ENCODE peak calls at places on chromosomes 5 and 9, in seven cellular contexts. One of them, this sample, is unnamed.
A peak's percentile ranks its signal among the peaks of the same experiment; 100 is the strongest.

GRCh38 chr5:180499684-180500083 is 5.5 kb downstream of the CNOT6 start:
- DNase-seq in lower leg skin: no peak
- DNase-seq in GM13976: no peak
- DNase-seq in AG04449: no peak
- DNase-seq in GM23338: no peak
- DNase-seq in CD8-positive, alpha-beta T cell: no peak
- DNase-seq in iPS-NIHi11: no peak
- DNase-seq in this sample: no peak

GRCh38 chr5:123874600-123875201 is 362.7 kb downstream of the CSNK1G3 start:
- DNase-seq in lower leg skin: no peak
- DNase-seq in iPS-NIHi11: no peak
- DNase-seq in GM13976: no peak
- DNase-seq in GM23338: peak; percentile 21
- DNase-seq in CD8-positive, alpha-beta T cell: no peak
- DNase-seq in AG04449: no peak
- DNase-seq in this sample: no peak

GRCh38 chr5:169828385-169828784 is 151.9 kb downstream of the INSYN2B start:
- DNase-seq in CD8-positive, alpha-beta T cell: no peak
- DNase-seq in lower leg skin: no peak
- DNase-seq in iPS-NIHi11: no peak
- DNase-seq in AG04449: no peak
- DNase-seq in GM13976: no peak
- DNase-seq in GM23338: no peak
- DNase-seq in this sample: no peak

GRCh38 chr9:93064392-93065124 is 6.1 kb downstream of the SUSD3 start:
- DNase-seq in lower leg skin: no peak
- DNase-seq in GM23338: no peak
- DNase-seq in iPS-NIHi11: no peak
- DNase-seq in CD8-positive, alpha-beta T cell: peak; percentile 89
- DNase-seq in GM13976: peak; percentile 93
- DNase-seq in AG04449: no peak
- DNase-seq in this sample: no peak

GRCh38 chr9:98045234-98046160 is 11.0 kb upstream of the NANS start:
- DNase-seq in iPS-NIHi11: no peak
- DNase-seq in lower leg skin: no peak
- DNase-seq in AG04449: no peak
- DNase-seq in GM23338: no peak
- DNase-seq in GM13976: no peak
- DNase-seq in CD8-positive, alpha-beta T cell: peak; percentile 34
- DNase-seq in this sample: no peak

GRCh38 chr5:57313716-57314115 is 139.9 kb downstream of the GPBP1 start:
- DNase-seq in GM13976: no peak
- DNase-seq in GM23338: no peak
- DNase-seq in lower leg skin: no peak
- DNase-seq in CD8-positive, alpha-beta T cell: no peak
- DNase-seq in iPS-NIHi11: no peak
- DNase-seq in AG04449: no peak
- DNase-seq in this sample: no peak

GRCh38 chr9:29656641-29657406 is 2083.5 kb upstream of the C9orf72 start:
- DNase-seq in GM23338: no peak
- DNase-seq in GM13976: no peak
- DNase-seq in AG04449: no peak
- DNase-seq in CD8-positive, alpha-beta T cell: no peak
- DNase-seq in lower leg skin: no peak
- DNase-seq in iPS-NIHi11: no peak
- DNase-seq in this sample: no peak

GRCh38 chr9:87530716-87531115 is 33.0 kb downstream of the DAPK1 start:
- DNase-seq in GM13976: no peak
- DNase-seq in lower leg skin: no peak
- DNase-seq in iPS-NIHi11: no peak
- DNase-seq in AG04449: no peak
- DNase-seq in GM23338: peak; percentile 55
- DNase-seq in CD8-positive, alpha-beta T cell: no peak
- DNase-seq in this sample: no peak

GRCh38 chr5:65262590-65263189 is 219.0 kb downstream of the ADAMTS6 start:
- DNase-seq in iPS-NIHi11: no peak
- DNase-seq in GM13976: no peak
- DNase-seq in lower leg skin: no peak
- DNase-seq in CD8-positive, alpha-beta T cell: no peak
- DNase-seq in GM23338: no peak
- DNase-seq in AG04449: peak; percentile 87
- DNase-seq in this sample: peak; percentile 69

GRCh38 chr9:127307802-127308201 is 43.2 kb downstream of the GARNL3 start:
- DNase-seq in GM13976: no peak
- DNase-seq in AG04449: no peak
- DNase-seq in CD8-positive, alpha-beta T cell: no peak
- DNase-seq in GM23338: no peak
- DNase-seq in lower leg skin: no peak
- DNase-seq in iPS-NIHi11: no peak
- DNase-seq in this sample: no peak

GRCh38 chr9:110638381-110638954 is 30.1 kb upstream of the MUSK start:
- DNase-seq in GM23338: peak; percentile 11
- DNase-seq in GM13976: no peak
- DNase-seq in CD8-positive, alpha-beta T cell: no peak
- DNase-seq in lower leg skin: no peak
- DNase-seq in AG04449: no peak
- DNase-seq in iPS-NIHi11: no peak
- DNase-seq in this sample: no peak

GRCh38 chr5:44885903-44886302 is 77.2 kb downstream of the MRPS30 start:
- DNase-seq in iPS-NIHi11: no peak
- DNase-seq in GM23338: no peak
- DNase-seq in AG04449: no peak
- DNase-seq in CD8-positive, alpha-beta T cell: no peak
- DNase-seq in GM13976: peak; percentile 55
- DNase-seq in lower leg skin: no peak
- DNase-seq in this sample: no peak

GRCh38 chr9:74848150-74848525 is 39.6 kb downstream of the TRPM6 start:
- DNase-seq in GM23338: no peak
- DNase-seq in iPS-NIHi11: no peak
- DNase-seq in AG04449: no peak
- DNase-seq in CD8-positive, alpha-beta T cell: no peak
- DNase-seq in GM13976: no peak
- DNase-seq in lower leg skin: no peak
- DNase-seq in this sample: no peak

GRCh38 chr9:108271646-108272349 is 584.0 kb downstream of the ACTL7B start:
- DNase-seq in CD8-positive, alpha-beta T cell: no peak
- DNase-seq in AG04449: peak; percentile 23
- DNase-seq in GM13976: no peak
- DNase-seq in lower leg skin: no peak
- DNase-seq in iPS-NIHi11: peak; percentile 52
- DNase-seq in GM23338: peak; percentile 61
- DNase-seq in this sample: peak; percentile 81

GRCh38 chr5:179269781-179270543 is 75.3 kb downstream of the ADAMTS2 start:
- DNase-seq in lower leg skin: peak; percentile 81
- DNase-seq in iPS-NIHi11: no peak
- DNase-seq in GM23338: no peak
- DNase-seq in AG04449: no peak
- DNase-seq in CD8-positive, alpha-beta T cell: no peak
- DNase-seq in GM13976: no peak
- DNase-seq in this sample: peak; percentile 88

GRCh38 chr5:54753753-54754152 is 231.6 kb downstream of the ESM1 start:
- DNase-seq in CD8-positive, alpha-beta T cell: no peak
- DNase-seq in iPS-NIHi11: no peak
- DNase-seq in AG04449: no peak
- DNase-seq in GM13976: no peak
- DNase-seq in GM23338: no peak
- DNase-seq in lower leg skin: no peak
- DNase-seq in this sample: no peak

GRCh38 chr9:76835571-76836283 is 70.2 kb downstream of the PRUNE2 start:
- DNase-seq in GM13976: no peak
- DNase-seq in CD8-positive, alpha-beta T cell: no peak
- DNase-seq in iPS-NIHi11: no peak
- DNase-seq in GM23338: no peak
- DNase-seq in AG04449: peak; percentile 84
- DNase-seq in lower leg skin: no peak
- DNase-seq in this sample: peak; percentile 61

GRCh38 chr5:177086918-177087706 is 397 bp downstream of the FGFR4 start:
- DNase-seq in GM13976: peak; percentile 84
- DNase-seq in GM23338: peak; percentile 83
- DNase-seq in lower leg skin: no peak
- DNase-seq in iPS-NIHi11: peak; percentile 98
- DNase-seq in CD8-positive, alpha-beta T cell: peak; percentile 58
- DNase-seq in AG04449: no peak
- DNase-seq in this sample: no peak

GRCh38 chr9:108235599-108235998 is 620.2 kb downstream of the ACTL7B start:
- DNase-seq in AG04449: no peak
- DNase-seq in GM13976: no peak
- DNase-seq in lower leg skin: no peak
- DNase-seq in CD8-positive, alpha-beta T cell: no peak
- DNase-seq in GM23338: no peak
- DNase-seq in iPS-NIHi11: no peak
- DNase-seq in this sample: no peak

GRCh38 chr9:134460206-134460605 is 134.0 kb downstream of the RXRA start:
- DNase-seq in iPS-NIHi11: no peak
- DNase-seq in GM13976: no peak
- DNase-seq in AG04449: no peak
- DNase-seq in lower leg skin: no peak
- DNase-seq in GM23338: no peak
- DNase-seq in CD8-positive, alpha-beta T cell: no peak
- DNase-seq in this sample: no peak